ENCODE peak calls at places on chromosomes 7 and 10, in four cellular contexts. H is coronary artery, V is left lung, K is H9. C is an unnamed sample.
A peak's percentile ranks its signal among the peaks of the same experiment; 100 is the strongest.

GRCh38 chr7:137932881-137933269 is 69.0 kb downstream of the CREB3L2 start:
- DNase-seq in H (no peak), V (no peak), K (no peak), C (no peak)

GRCh38 chr7:34061175-34061574 is 155.8 kb downstream of the BMPER start:
- DNase-seq in H (no peak), V (no peak), K (no peak), C (no peak)

GRCh38 chr7:155739538-155740140 is 72.6 kb downstream of the SHH start:
- DNase-seq in H (no peak), V (no peak), K (no peak), C (no peak)

GRCh38 chr7:33895025-33895804 is 10.1 kb upstream of the BMPER start:
- DNase-seq in H (peak; percentile 85), V (peak; percentile 93), K (peak; percentile 93), C (peak; percentile 58)

GRCh38 chr7:100159099-100159623 is 638 bp upstream of the TRAPPC14 start:
- DNase-seq in H (no peak), V (no peak), K (peak; percentile 51), C (no peak)

GRCh38 chr7:13336227-13336626 is 648.8 kb downstream of the ARL4A start:
- DNase-seq in H (no peak), V (no peak), K (no peak), C (no peak)

GRCh38 chr10:117439243-117439912 is 64.1 kb upstream of the PDZD8 start:
- DNase-seq in H (no peak), V (no peak), K (no peak), C (no peak)

GRCh38 chr7:116236020-116236630 is 25.8 kb downstream of the TES start:
- DNase-seq in H (no peak), V (no peak), K (no peak), C (no peak)

GRCh38 chr7:74183653-74184450 is 9.7 kb downstream of the EIF4H start:
- DNase-seq in H (no peak), V (no peak), K (no peak), C (no peak)

GRCh38 chr10:2928219-2928840 is 139.0 kb upstream of the PFKP start:
- DNase-seq in H (no peak), V (no peak), K (peak; percentile 82), C (no peak)

DNA sequence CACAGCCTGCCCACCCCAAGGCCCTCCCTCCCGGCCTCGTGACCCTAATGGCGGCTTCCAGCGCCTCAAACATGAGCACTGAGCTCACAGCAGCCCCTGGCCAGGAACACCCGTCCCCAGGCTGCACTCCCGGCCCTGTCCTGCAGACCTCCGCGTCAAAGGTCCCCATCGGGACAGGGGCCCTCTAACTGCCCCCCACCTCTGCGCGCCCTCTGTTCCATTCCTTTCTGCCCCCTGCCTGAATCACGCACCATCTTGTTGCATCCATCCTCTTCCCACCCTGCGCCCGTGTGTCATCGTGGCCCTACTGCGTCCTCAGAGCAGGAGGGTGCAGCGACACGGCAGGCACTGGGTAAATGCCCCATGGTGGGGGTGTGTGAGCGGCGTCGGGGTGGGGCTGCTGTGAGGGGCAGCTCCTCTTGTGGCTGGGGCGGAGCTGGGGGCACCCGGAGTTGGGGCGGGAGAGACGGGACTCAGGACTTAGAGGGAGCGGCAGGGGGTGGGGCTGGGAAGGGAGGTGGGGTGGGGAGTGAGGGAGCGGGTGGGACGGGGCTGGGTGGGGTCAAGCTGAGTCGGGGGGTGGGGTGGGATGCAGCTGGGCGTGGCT is 13.4 kb downstream of the SLC29A4 start:
- DNase-seq in H (no peak), V (no peak), K (no peak), C (no peak)
- TF ChIP-seq CTCF in H (no peak), V (no peak), K (no peak), C (no peak)

GRCh38 chr7:135644154-135644553 is 18.2 kb upstream of the STMP1 start:
- DNase-seq in H (no peak), V (no peak), K (no peak), C (no peak)

GRCh38 chr7:135644729-135645128 is 17.6 kb upstream of the STMP1 start:
- DNase-seq in H (no peak), V (no peak), K (no peak), C (no peak)

GRCh38 chr7:135647755-135648154 is 14.6 kb upstream of the STMP1 start:
- DNase-seq in H (no peak), V (no peak), K (no peak), C (no peak)

GRCh38 chr7:135648235-135648634 is 14.1 kb upstream of the STMP1 start:
- DNase-seq in H (no peak), V (no peak), K (no peak), C (no peak)

DNA sequence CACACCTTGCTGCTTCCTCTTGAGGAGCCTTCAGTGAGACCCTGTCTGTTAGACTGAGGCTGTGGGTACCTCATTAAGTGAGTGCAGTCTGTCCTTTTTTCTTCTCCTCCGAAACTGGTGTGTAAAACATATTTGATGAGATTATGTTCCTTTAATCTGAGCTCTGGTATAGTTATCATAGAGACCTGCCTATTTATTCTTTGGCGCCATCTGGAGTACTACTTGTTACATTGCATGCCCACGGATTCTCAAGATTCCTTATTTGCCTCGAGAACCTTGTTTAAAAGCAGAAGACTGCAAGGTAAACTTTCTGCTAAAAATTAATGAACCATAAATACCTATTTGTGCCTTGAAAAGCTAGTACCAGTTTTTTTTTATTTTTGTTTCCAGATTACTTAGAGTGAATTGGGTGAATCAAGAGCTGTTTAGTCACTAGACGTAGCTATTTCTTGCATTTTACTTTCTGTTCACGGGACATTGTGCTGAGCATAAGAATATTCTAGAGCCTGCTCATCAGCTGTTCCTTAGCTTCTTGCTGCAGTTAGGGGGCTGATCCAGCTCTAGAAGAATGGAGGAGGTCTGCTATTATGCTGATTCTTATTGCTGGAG is 16.9 kb upstream of the STMP1 start:
- DNase-seq in H (no peak), V (no peak), K (no peak), C (no peak)
- TF ChIP-seq CTCF in H (peak; percentile 57), V (peak; percentile 65), K (peak; percentile 79), C (peak; percentile 85)

GRCh38 chr10:79342811-79343541 is 4.3 kb upstream of the PPIF start:
- DNase-seq in H (peak; percentile 69), V (no peak), K (peak; percentile 17), C (no peak)
- TF ChIP-seq CTCF in H (no peak), V (no peak), K (no peak), C (no peak)

GRCh38 chr10:112137381-112137987 is 46.1 kb downstream of the GPAM start:
- DNase-seq in H (no peak), V (peak; percentile 87), K (peak; percentile 91), C (peak; percentile 53)

GRCh38 chr10:112141297-112141696 is 42.3 kb downstream of the GPAM start:
- DNase-seq in H (no peak), V (no peak), K (no peak), C (no peak)

GRCh38 chr10:112140110-112140755 is 43.3 kb downstream of the GPAM start:
- DNase-seq in H (no peak), V (peak; percentile 83), K (peak; percentile 90), C (no peak)

GRCh38 chr10:112136816-112137215 is 46.7 kb downstream of the GPAM start:
- DNase-seq in H (no peak), V (no peak), K (no peak), C (no peak)

DNA sequence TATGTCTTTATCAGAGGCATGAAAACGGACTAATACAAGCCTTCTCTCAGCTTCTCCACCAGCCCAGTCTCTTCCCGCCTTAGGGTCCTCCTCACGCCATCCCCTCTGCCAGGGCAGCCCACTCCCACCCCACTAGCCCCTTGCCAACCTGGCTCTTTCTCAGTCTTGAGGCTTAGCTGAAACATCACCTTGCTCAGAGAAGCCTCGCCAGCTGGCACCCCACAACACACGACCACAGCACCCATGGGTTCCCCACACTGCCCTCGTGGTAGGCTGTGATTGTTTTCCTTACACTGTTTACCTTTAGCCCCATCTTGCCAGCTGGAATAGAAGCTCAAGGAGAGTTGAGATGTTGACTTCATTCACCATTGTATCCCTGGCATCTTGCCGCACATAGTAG is 44.4 kb downstream of the GPAM start:
- DNase-seq in H (no peak), V (no peak), K (no peak), C (no peak)
- TF ChIP-seq CTCF in H (no peak), V (no peak), K (no peak), C (no peak)

C was measured in CD14-positive monocyte.